ENCODE peak calls at places on chromosome 10, in eight cellular contexts. F is foreskin fibroblast, L is pancreas, D is fibroblast of lung, R is Calu3, U is esophagus muscularis mucosa, C is Caco-2, M is right lobe of liver. W is an unnamed sample.

GRCh38 chr10:45377858-45378257 is 3.8 kb downstream of the ALOX5 start:
- DNase-seq in F (no peak), L (no peak), D (no peak), R (no peak), U (no peak), C (no peak), M (no peak), W (no peak)

GRCh38 chr10:66550351-66550750 is 375.5 kb upstream of the LRRTM3 start:
- DNase-seq in F (no peak), L (no peak), D (no peak), R (no peak), U (no peak), C (no peak), M (no peak), W (no peak)

GRCh38 chr10:57716884-57717283 is 550.8 kb downstream of the IPMK start:
- DNase-seq in F (peak; percentile 54), L (no peak), D (peak; percentile 39), R (peak; percentile 12), U (no peak), C (no peak), M (no peak), W (no peak)

GRCh38 chr10:89845541-89846275 is 144.3 kb downstream of the KIF20B start:
- DNase-seq in F (peak; percentile 69), L (no peak), D (peak; percentile 39), R (no peak), U (no peak), C (no peak), M (no peak), W (no peak)

GRCh38 chr10:119253433-119254174 is 46.2 kb downstream of the GRK5 start:
- DNase-seq in F (peak; percentile 97), L (peak; percentile 28), D (peak; percentile 97), R (peak; percentile 19), U (no peak), C (peak; percentile 88), M (peak; percentile 86), W (no peak)

GRCh38 chr10:48251525-48252353 is 22.8 kb downstream of the FRMPD2 start:
- DNase-seq in F (peak; percentile 3), L (no peak), D (no peak), R (peak; percentile 17), U (peak; percentile 91), C (peak; percentile 64), M (no peak), W (no peak)

GRCh38 chr10:34713875-34714274 is 101.2 kb downstream of the PARD3 start:
- DNase-seq in F (no peak), L (no peak), D (no peak), R (no peak), U (peak; percentile 10), C (no peak), M (no peak), W (no peak)

GRCh38 chr10:66238343-66238742 is 687.5 kb upstream of the LRRTM3 start:
- DNase-seq in F (no peak), L (no peak), D (no peak), R (no peak), U (no peak), C (no peak), M (no peak), W (no peak)

GRCh38 chr10:131177431-131178327 is 133.8 kb downstream of the TCERG1L start:
- DNase-seq in F (no peak), L (no peak), D (no peak), R (no peak), U (no peak), C (no peak), M (no peak), W (no peak)

GRCh38 chr10:13046861-13047528 is 45.5 kb upstream of the CCDC3 start:
- DNase-seq in F (no peak), L (no peak), D (no peak), R (no peak), U (no peak), C (no peak), M (no peak), W (no peak)

GRCh38 chr10:89233033-89233432 is 18.5 kb downstream of the LIPA start:
- DNase-seq in F (no peak), L (no peak), D (no peak), R (no peak), U (no peak), C (no peak), M (no peak), W (no peak)

GRCh38 chr10:3532644-3533043 is 252.4 kb downstream of the KLF6 start:
- DNase-seq in F (no peak), L (no peak), D (no peak), R (peak; percentile 73), U (no peak), C (no peak), M (no peak), W (no peak)

GRCh38 chr10:80132299-80133139 is at the start of gene PLAC9:
- DNase-seq in F (peak; percentile 76), L (no peak), D (peak; percentile 44), R (peak; percentile 36), U (no peak), C (no peak), M (no peak), W (peak; percentile 56)

GRCh38 chr10:71620642-71621041 is 98.9 kb downstream of the C10orf105 start:
- DNase-seq in F (no peak), L (no peak), D (no peak), R (no peak), U (no peak), C (no peak), M (no peak), W (no peak)

GRCh38 chr10:34386911-34387310 is 428.2 kb downstream of the PARD3 start:
- DNase-seq in F (no peak), L (no peak), D (no peak), R (no peak), U (no peak), C (no peak), M (no peak), W (no peak)

GRCh38 chr10:102675151-102675886 is 31.0 kb downstream of the TRIM8 start:
- DNase-seq in F (no peak), L (no peak), D (no peak), R (no peak), U (no peak), C (no peak), M (no peak), W (no peak)

GRCh38 chr10:32713560-32713959 is 244.5 kb downstream of the ITGB1 start:
- DNase-seq in F (peak; percentile 6), L (no peak), D (no peak), R (no peak), U (no peak), C (no peak), M (no peak), W (no peak)
- TF ChIP-seq CTCF in F (peak; percentile 21), L (no peak), D (no peak), R (no peak), U (no peak), C (peak; percentile 37), M (peak; percentile 37), W (no peak)

DNA sequence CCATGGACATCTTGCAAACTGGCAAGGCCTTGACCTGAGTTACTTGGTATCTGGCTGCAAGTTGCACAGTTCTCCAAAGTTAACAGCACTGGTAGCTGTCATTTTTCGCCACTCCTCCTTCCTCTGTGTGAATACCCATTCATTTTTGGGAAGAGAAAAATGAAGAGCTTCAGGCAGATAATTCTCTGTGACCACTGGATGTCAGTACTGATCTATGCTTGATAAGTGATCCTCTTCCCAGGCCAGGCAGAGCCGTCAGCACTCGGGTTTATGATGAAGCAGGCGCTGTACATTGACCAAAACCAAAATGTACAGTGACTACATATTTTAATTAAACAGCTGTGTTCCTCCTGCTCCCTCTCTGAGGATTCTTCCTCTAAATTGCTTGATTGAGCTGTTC is 55.9 kb upstream of the PDZD8 start:
- DNase-seq in F (peak; percentile 71), L (no peak), D (no peak), R (no peak), U (no peak), C (no peak), M (no peak), W (no peak)
- TF ChIP-seq CTCF in F (peak; percentile 46), L (no peak), D (no peak), R (no peak), U (no peak), C (peak; percentile 58), M (peak; percentile 28), W (no peak)

GRCh38 chr10:60677541-60678129 is 100.6 kb upstream of the CDK1 start:
- DNase-seq in F (no peak), L (no peak), D (no peak), R (no peak), U (no peak), C (no peak), M (no peak), W (no peak)
- TF ChIP-seq CTCF in F (no peak), L (no peak), D (no peak), R (no peak), U (no peak), C (no peak), M (no peak), W (no peak)

DNA sequence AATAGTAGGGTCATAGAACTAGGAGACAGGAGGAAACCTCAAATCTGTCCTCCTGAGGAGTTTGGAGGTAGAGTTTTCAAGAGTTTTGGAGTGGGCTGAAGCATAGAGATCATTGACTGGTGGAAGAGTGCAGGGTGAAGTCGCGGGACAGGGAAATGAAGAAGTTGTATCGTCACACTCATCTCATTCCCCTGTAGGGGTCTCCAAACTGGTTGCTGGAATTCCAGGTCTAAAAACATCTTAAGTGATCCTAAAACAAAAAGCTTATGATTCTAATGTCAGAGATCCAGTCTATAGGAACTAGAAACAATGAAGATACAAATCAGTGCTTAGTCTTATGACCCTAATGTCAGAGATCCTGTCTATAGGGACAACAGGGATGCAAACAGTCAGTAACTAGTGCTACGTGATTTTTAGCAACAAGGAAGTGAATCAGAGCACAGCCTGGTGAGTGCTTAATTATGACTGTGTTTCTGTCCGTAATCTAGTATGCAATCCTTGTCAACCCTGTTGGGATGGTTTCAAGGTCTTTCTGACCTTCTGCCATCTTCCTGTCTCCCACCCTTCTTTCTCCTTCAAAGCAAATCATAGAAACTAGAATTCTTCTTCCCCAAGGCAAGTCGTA is 139.4 kb downstream of the SKIDA1 start:
- DNase-seq in F (peak; percentile 8), L (no peak), D (no peak), R (no peak), U (no peak), C (no peak), M (no peak), W (no peak)
- TF ChIP-seq CTCF in F (no peak), L (no peak), D (no peak), R (no peak), U (no peak), C (peak; percentile 19), M (no peak), W (no peak)

DNA sequence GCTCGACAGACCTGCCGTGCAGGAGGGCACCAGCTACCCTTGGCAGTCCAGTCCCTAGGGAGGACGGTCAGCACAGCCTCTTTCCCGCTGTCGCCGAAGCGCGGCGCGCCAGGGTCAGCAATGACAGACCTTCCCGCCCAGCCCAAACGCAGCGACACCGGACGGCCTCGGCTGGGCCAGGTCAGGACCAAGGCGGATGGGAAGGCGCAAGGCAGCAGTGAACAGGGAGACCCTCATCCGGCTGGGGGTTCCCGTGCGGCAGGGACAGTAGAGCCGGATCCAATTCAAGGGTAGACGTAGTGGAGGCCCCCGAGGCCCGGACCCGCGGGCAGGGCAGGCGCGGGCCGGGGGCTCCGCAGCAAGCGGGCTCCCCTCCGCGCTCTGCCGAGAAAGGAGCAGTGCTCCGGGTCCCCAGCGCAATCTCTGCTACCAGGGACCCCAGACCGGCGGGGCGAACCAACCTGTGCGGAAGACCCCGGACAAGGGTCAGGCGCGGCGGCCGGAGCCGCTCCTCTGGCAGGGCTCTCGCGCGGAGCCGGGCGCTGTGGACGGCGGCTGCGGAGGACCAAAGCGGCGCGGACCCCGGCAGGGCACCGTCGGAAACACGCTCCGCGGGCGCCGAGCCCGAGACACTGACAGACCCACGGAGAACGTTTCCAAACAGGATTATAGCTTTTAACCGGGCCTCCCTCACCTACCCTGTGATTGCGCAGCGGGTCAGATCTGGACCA is at the start of gene SEC31B:
- DNase-seq in F (peak; percentile 49), L (peak; percentile 48), D (no peak), R (no peak), U (no peak), C (no peak), M (peak; percentile 81), W (peak; percentile 60)
- TF ChIP-seq CTCF in F (no peak), L (no peak), D (no peak), R (no peak), U (no peak), C (no peak), M (no peak), W (no peak)

W was measured in endothelial cell.